ENCODE peak calls at places on chromosome X, in ten cellular contexts. X, W, S, V, I, U, K, J, Z and Y are unnamed samples.

GRCh38 chrX:108399427-108400165 is 38.6 kb downstream of the COL4A6 start:
- DNase-seq in X (no peak), W (no peak), S (no peak), V (no peak), I (no peak), U (no peak), K (no peak), J (no peak), Z (peak), Y (no peak)

GRCh38 chrX:110167952-110168451 is 149.9 kb downstream of the AMMECR1 start:
- DNase-seq in X (peak), W (peak), S (no peak), V (peak), I (no peak), U (no peak), K (peak), J (no peak), Z (no peak), Y (peak)

GRCh38 chrX:11533211-11533651 is 132.5 kb downstream of the ARHGAP6 start:
- DNase-seq in X (no peak), W (peak), S (peak), V (peak), I (no peak), U (no peak), K (no peak), J (peak), Z (peak), Y (peak)

GRCh38 chrX:19751068-19751467 is 136.3 kb downstream of the SH3KBP1 start:
- DNase-seq in X (no peak), W (no peak), S (no peak), V (no peak), I (no peak), U (no peak), K (no peak), J (no peak), Z (no peak), Y (peak)

GRCh38 chrX:46865281-46865680 is 28.4 kb downstream of the RP2 start:
- DNase-seq in X (no peak), W (no peak), S (no peak), V (no peak), I (no peak), U (no peak), K (no peak), J (no peak), Z (no peak), Y (no peak)

GRCh38 chrX:85808217-85808616 is 239.1 kb downstream of the CHM start:
- DNase-seq in X (no peak), W (no peak), S (no peak), V (no peak), I (no peak), U (no peak), K (no peak), J (no peak), Z (no peak), Y (no peak)

GRCh38 chrX:19874391-19875050 is 12.9 kb downstream of the SH3KBP1 start:
- DNase-seq in X (no peak), W (no peak), S (no peak), V (no peak), I (no peak), U (no peak), K (no peak), J (no peak), Z (no peak), Y (no peak)

GRCh38 chrX:55142206-55142918 is 53.5 kb downstream of the PAGE2 start:
- DNase-seq in X (no peak), W (no peak), S (no peak), V (no peak), I (no peak), U (no peak), K (peak), J (no peak), Z (peak), Y (no peak)

GRCh38 chrX:29257516-29257915 is 670.3 kb downstream of the IL1RAPL1 start:
- DNase-seq in X (no peak), W (no peak), S (no peak), V (no peak), I (no peak), U (no peak), K (no peak), J (no peak), Z (no peak), Y (no peak)

GRCh38 chrX:136104936-136105335 is 42.4 kb upstream of the FHL1 start:
- DNase-seq in X (no peak), W (no peak), S (no peak), V (no peak), I (no peak), U (no peak), K (no peak), J (no peak), Z (no peak), Y (no peak)

GRCh38 chrX:2521092-2521926 is 20.5 kb upstream of the DHRSX start:
- DNase-seq in X (peak), W (no peak), S (no peak), V (no peak), I (peak), U (no peak), K (peak), J (peak), Z (no peak), Y (no peak)

GRCh38 chrX:22165732-22166457 is 106.8 kb upstream of the CBLL2 start:
- DNase-seq in X (no peak), W (no peak), S (no peak), V (no peak), I (no peak), U (no peak), K (no peak), J (no peak), Z (no peak), Y (no peak)

GRCh38 chrX:132389480-132389879 is 99.4 kb downstream of the MBNL3 start:
- DNase-seq in X (no peak), W (no peak), S (no peak), V (no peak), I (no peak), U (no peak), K (no peak), J (no peak), Z (no peak), Y (no peak)

GRCh38 chrX:18582910-18583493 is 88.9 kb downstream of the RS1 start:
- DNase-seq in X (no peak), W (peak), S (no peak), V (no peak), I (no peak), U (no peak), K (no peak), J (no peak), Z (no peak), Y (peak)

GRCh38 chrX:70437011-70437410 is 7.6 kb upstream of the DLG3 start:
- DNase-seq in X (no peak), W (no peak), S (no peak), V (no peak), I (no peak), U (no peak), K (no peak), J (no peak), Z (no peak), Y (no peak)

GRCh38 chrX:46710425-46710824 is 48.5 kb downstream of the SLC9A7 start:
- DNase-seq in X (no peak), W (no peak), S (no peak), V (no peak), I (no peak), U (no peak), K (no peak), J (no peak), Z (no peak), Y (peak)

GRCh38 chrX:46575991-46576392 is 2.4 kb downstream of the CHST7 start:
- DNase-seq in X (no peak), W (no peak), S (no peak), V (no peak), I (no peak), U (no peak), K (no peak), J (no peak), Z (no peak), Y (peak)

GRCh38 chrX:49273181-49273727 is 3.7 kb downstream of the PPP1R3F start:
- DNase-seq in X (peak), W (no peak), S (no peak), V (no peak), I (no peak), U (peak), K (no peak), J (no peak), Z (no peak), Y (no peak)
- TF ChIP-seq POLR2AphosphoS5 in X (no peak), W (no peak), S (no peak), V (no peak), I (no peak), U (no peak), K (no peak), J (no peak), Z (no peak), Y (no peak)

GRCh38 chrX:41085105-41085882 is at the start of gene USP9X:
- DNase-seq in X (peak), W (peak), S (peak), V (peak), I (peak), U (peak), K (peak), J (peak), Z (peak), Y (peak)

GRCh38 chrX:41086627-41086932 is 1.3 kb downstream of the USP9X start:
- DNase-seq in X (no peak), W (no peak), S (no peak), V (no peak), I (no peak), U (no peak), K (no peak), J (no peak), Z (no peak), Y (no peak)

GRCh38 chrX:41087219-41087618 is 2.0 kb downstream of the USP9X start:
- DNase-seq in X (no peak), W (no peak), S (no peak), V (no peak), I (no peak), U (no peak), K (no peak), J (no peak), Z (no peak), Y (no peak)

GRCh38 chrX:41084360-41085104 is 713 bp upstream of the USP9X start:
- DNase-seq in X (peak), W (peak), S (peak), V (peak), I (peak), U (peak), K (peak), J (peak), Z (peak), Y (peak)

DNA sequence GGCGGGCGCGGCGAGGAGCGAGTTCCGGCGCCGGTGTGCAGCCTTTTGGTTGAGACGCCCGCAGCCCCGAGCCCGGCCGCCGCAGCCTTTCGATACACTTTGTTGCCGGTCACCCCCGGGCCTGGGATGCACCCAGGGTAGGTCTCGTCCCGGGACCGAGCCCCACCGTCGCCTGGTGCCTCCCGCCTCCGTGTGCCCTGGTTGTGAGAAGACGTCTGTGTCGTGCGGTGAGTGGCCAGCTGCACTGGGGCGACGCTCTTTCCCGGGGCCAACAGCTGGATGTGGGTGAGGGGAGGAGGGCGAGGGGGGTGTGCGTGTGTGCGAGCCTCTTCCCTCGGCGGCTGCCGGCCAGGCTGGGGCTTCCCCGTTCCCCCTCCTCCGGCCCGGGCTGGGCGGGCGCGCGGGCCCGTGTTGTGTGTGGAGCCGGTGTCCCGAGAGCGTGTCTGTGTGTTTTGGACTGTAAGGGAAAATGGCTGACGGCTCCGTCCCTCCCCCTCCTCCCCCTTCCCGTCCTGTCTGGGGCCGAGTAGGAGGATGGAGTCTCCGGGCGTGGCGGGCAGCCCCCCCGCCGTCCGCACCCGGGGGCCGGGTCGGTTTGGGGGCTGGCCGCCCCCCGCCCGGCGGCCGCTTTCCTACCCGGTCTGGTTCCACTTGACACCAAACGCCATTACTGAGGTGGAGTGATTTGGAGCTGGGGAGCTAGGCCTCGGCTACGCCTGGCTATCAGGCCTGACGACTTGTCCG is 810 bp downstream of the USP9X start:
- DNase-seq in X (peak), W (peak), S (no peak), V (peak), I (peak), U (peak), K (peak), J (no peak), Z (peak), Y (peak)
- TF ChIP-seq POLR2AphosphoS5 in X (no peak), W (no peak), S (no peak), V (peak), I (no peak), U (no peak), K (no peak), J (peak), Z (no peak), Y (no peak)

DNA sequence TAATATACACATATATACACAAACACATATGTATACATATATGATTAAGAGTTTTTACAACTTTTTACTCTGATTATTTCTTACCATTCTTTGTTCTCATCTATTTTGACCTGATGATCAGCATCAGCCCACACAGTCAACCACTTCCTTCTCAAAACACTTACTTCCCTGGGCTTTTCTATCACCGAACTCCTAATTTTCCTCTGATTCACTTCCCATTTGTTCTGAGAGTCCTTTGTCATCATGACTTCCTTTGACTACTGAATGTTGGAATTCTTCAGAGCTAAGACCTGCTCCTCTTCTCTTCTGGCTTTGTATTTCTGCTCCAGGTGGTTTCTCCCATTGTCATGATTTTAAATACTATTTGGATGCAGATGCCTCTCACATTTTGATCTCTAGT is 209.5 kb upstream of the AFF2 start:
- DNase-seq in X (no peak), W (no peak), S (no peak), V (no peak), I (no peak), U (no peak), K (no peak), J (no peak), Z (no peak), Y (peak)
- TF ChIP-seq POLR2AphosphoS5 in X (no peak), W (no peak), S (no peak), V (no peak), I (no peak), U (no peak), K (no peak), J (no peak), Z (no peak), Y (no peak)

DNA sequence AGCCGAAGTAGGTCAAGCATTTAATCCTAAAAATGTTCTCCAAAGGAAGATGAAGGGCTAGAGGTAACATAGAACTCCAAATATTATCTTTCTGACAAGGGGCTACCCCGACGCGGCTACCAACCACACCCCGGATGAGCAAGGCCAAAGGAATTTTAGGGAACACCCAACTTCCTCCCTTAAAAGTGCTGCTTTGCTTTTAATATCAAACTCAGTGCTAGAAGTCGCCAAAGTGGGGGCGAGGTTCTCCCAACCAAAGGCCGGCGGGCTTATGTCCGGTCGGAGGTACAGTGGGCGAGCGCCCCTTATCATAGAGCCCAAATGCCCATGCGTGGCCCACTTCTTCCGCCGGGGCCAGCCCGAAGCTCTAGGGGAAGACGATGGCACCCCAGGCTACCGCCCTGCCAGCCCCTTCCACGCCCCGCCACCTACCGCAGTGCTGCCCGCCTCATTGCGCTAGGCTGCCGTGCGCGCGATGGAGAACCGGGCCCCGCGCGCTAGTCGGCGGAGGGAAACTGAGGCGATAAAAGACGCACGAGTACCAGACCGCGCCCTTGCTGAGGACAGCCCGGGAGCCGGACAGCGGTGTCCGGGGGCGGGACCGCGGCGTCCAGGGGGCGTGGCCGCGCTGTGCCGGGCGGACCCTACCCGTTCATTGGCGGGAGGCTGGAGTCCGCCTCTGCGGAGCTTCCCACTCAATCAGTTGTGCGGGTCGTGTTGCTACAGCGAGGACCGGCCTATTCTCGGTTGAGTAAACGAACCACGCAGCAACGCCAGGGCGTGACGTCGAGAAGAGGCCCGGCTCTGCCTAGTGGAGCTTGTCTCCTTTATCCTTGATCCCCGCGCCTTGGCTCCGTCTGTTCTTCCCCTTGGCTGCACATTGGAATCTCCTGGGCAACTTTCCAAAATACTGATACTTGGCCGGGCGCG is at the start of gene ACOT9:
- DNase-seq in X (peak), W (peak), S (peak), V (peak), I (peak), U (peak), K (peak), J (peak), Z (peak), Y (peak)
- TF ChIP-seq POLR2AphosphoS5 in X (peak), W (no peak), S (peak), V (no peak), I (no peak), U (peak), K (peak), J (peak), Z (peak), Y (peak)

DNA sequence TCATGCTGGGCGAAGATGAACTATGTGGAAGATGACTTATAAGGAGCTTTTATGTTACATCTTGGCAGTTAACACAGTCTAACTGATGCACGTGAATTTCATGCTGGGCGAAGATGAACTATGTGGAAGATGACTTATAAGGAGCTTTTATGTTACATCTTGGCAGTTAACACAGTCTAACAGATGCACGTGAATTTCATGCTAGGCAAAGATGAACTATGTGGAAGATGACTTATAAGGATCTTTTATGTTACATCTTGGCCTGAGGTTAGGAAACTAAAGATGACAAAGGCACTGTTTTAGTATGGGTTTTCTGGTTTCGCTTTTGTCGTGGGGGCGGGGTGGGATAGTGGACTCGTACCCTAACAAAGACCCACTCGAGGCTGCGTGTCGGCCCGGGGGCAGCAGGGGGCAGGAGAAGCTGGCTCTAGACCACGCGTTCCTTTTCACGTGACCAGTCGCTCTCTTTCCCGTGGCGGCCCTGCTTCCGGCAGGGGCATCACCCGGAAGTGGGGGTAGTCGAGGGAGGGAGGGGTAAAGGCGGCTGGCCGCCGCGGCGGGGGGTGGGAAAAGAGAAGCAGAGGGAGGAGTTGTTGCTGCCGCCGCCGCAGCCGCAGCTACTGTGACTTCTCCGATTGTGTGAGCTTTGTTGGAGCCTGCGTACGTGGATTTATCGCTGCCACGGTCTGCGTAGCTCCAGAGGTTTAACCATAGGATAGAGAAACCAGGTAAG is at the start of gene ATP7A:
- DNase-seq in X (peak), W (peak), S (peak), V (peak), I (peak), U (peak), K (peak), J (peak), Z (peak), Y (peak)
- TF ChIP-seq POLR2AphosphoS5 in X (peak), W (peak), S (peak), V (no peak), I (peak), U (no peak), K (peak), J (no peak), Z (peak), Y (peak)

DNA sequence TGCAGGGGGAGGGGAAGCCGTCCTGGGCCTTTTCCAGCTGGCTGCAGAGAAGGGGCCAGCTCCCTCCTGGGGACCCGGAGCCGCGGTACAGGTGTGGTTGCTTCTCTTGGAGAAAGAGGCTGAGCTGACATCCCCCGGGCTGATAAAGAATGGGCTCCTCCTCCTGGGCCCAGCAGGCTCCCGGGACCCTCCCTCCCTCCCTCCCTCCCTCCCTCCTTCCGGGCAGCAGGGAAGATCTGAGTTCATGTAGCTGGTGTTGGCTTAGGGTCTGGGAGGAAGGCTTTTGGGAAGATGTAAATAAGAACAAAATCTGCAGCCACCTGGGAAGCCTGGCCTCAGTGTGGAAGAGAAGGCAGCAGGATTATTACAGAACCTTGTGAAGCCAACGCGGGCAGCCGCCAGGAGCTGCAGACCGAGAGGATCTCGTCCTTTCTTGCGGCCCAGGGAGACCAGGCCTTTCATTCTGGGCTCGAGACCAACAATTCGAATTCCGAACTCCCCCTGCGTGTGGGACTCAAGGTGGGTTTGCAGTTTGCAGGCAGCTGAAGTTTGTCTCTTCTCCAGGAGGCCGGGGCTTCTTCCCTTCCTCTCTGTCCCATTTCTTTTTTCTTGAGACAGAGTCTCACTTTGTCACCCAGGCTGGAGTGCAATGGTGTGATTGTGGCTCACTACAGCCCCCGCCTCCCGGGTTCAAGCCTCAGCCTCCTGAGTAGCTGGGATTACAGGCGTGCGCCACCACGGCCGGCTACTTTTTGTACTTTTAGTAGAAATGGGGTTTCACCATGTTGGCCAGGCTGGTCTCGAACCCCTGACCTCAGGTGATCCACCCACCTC is at the start of gene PLCXD1:
- DNase-seq in X (peak), W (peak), S (no peak), V (peak), I (peak), U (peak), K (no peak), J (no peak), Z (no peak), Y (peak)
- TF ChIP-seq POLR2AphosphoS5 in X (no peak), W (peak), S (no peak), V (no peak), I (no peak), U (no peak), K (no peak), J (no peak), Z (no peak), Y (peak)